ENCODE peak calls at places on chromosomes 12 and 14, in ten cellular contexts. V, C, I, M, Y, W, P, Q, U and L are unnamed samples.

GRCh38 chr12:24500466-24501232 is 448.3 kb downstream of the BCAT1 start:
- DNase-seq in V (no peak), C (no peak), I (no peak), M (no peak), Y (no peak), W (no peak), P (peak), Q (peak), U (no peak), L (no peak)

GRCh38 chr14:103703433-103704385 is 11.5 kb downstream of the XRCC3 start:
- DNase-seq in V (no peak), C (no peak), I (no peak), M (no peak), Y (no peak), W (no peak), P (no peak), Q (no peak), U (no peak), L (no peak)

GRCh38 chr12:100826323-100826722 is 31.7 kb downstream of the ANO4 start:
- DNase-seq in V (no peak), C (peak), I (no peak), M (peak), Y (no peak), W (no peak), P (peak), Q (peak), U (peak), L (peak)

GRCh38 chr12:114405199-114405448 is 820 bp downstream of the TBX5 start:
- DNase-seq in V (no peak), C (no peak), I (no peak), M (no peak), Y (no peak), W (no peak), P (no peak), Q (no peak), U (no peak), L (no peak)

GRCh38 chr14:53900499-53900898 is 56.1 kb downstream of the BMP4 start:
- DNase-seq in V (peak), C (no peak), I (no peak), M (peak), Y (no peak), W (no peak), P (no peak), Q (no peak), U (no peak), L (no peak)

GRCh38 chr12:2177003-2177402 is 124.2 kb downstream of the CACNA1C start:
- DNase-seq in V (no peak), C (no peak), I (no peak), M (no peak), Y (no peak), W (no peak), P (no peak), Q (no peak), U (no peak), L (no peak)

GRCh38 chr12:107400686-107401447 is 284.7 kb upstream of the PWP1 start:
- DNase-seq in V (no peak), C (no peak), I (no peak), M (peak), Y (peak), W (no peak), P (peak), Q (peak), U (no peak), L (peak)

GRCh38 chr12:15563683-15564082 is 225.5 kb downstream of the EPS8 start:
- DNase-seq in V (no peak), C (no peak), I (no peak), M (peak), Y (no peak), W (no peak), P (peak), Q (peak), U (no peak), L (no peak)

GRCh38 chr12:3379079-3379478 is 111.9 kb upstream of the PRMT8 start:
- DNase-seq in V (no peak), C (peak), I (no peak), M (no peak), Y (no peak), W (no peak), P (no peak), Q (no peak), U (no peak), L (no peak)